ENCODE peak calls at places on chromosomes 11 and 22, in five cellular contexts. G is left lung, P is lung, T is AG10803, X is spleen. W is an unnamed sample.

GRCh38 chr22:48938741-48939140 is 888.9 kb downstream of the BRD1 start:
- DNase-seq in G (no peak), P (no peak), T (no peak), X (no peak), W (no peak)

GRCh38 chr22:48444320-48445112 is 1383.2 kb downstream of the BRD1 start:
- DNase-seq in G (no peak), P (no peak), T (peak; percentile 56), X (peak; percentile 78), W (no peak)

GRCh38 chr22:33421859-33422258 is 363.7 kb upstream of the SYN3 start:
- DNase-seq in G (no peak), P (no peak), T (no peak), X (no peak), W (no peak)

GRCh38 chr11:73991471-73992006 is 8.9 kb upstream of the UCP2 start:
- DNase-seq in G (no peak), P (no peak), T (no peak), X (peak; percentile 58), W (no peak)

GRCh38 chr22:30392661-30393321 is 4.0 kb upstream of the SEC14L2 start:
- DNase-seq in G (peak; percentile 46), P (no peak), T (no peak), X (no peak), W (no peak)

GRCh38 chr11:5258543-5259262 is 4.1 kb upstream of the HBG2 start:
- DNase-seq in G (no peak), P (no peak), T (no peak), X (no peak), W (no peak)

GRCh38 chr22:46848227-46848626 is 85.8 kb downstream of the TBC1D22A start:
- DNase-seq in G (no peak), P (peak; percentile 10), T (no peak), X (no peak), W (peak; percentile 46)

GRCh38 chr11:97722065-97722464 is 1298.7 kb upstream of the CNTN5 start:
- DNase-seq in G (peak; percentile 40), P (no peak), T (no peak), X (no peak), W (peak; percentile 97)

GRCh38 chr11:70669871-70670683 is 271.7 kb downstream of the CTTN start:
- DNase-seq in G (no peak), P (no peak), T (no peak), X (no peak), W (no peak)

GRCh38 chr11:134345237-134345550 is 13.4 kb downstream of the GLB1L2 start:
- DNase-seq in G (no peak), P (no peak), T (no peak), X (no peak), W (no peak)

GRCh38 chr11:128503231-128503991 is 83.9 kb downstream of the ETS1 start:
- DNase-seq in G (no peak), P (no peak), T (peak; percentile 95), X (no peak), W (peak; percentile 89)

GRCh38 chr11:64996710-64997380 is at the start of gene BATF2:
- DNase-seq in G (peak; percentile 84), P (peak; percentile 82), T (peak; percentile 73), X (peak; percentile 91), W (peak; percentile 72)

GRCh38 chr11:36018967-36019596 is 75.2 kb downstream of the LDLRAD3 start:
- DNase-seq in G (no peak), P (no peak), T (no peak), X (no peak), W (no peak)

GRCh38 chr11:129967996-129968395 is 34.6 kb downstream of the PRDM10 start:
- DNase-seq in G (no peak), P (no peak), T (no peak), X (no peak), W (no peak)

GRCh38 chr11:86120807-86121206 is 51.9 kb upstream of the PICALM start:
- DNase-seq in G (no peak), P (no peak), T (no peak), X (no peak), W (no peak)

GRCh38 chr11:112584674-112585073 is 324.0 kb upstream of the PLET1 start:
- DNase-seq in G (no peak), P (no peak), T (no peak), X (no peak), W (peak; percentile 28)

GRCh38 chr11:45392621-45393183 is 106.6 kb upstream of the SYT13 start:
- DNase-seq in G (no peak), P (no peak), T (peak; percentile 20), X (peak; percentile 56), W (no peak)

GRCh38 chr11:111123463-111124398 is 121.8 kb upstream of the POU2AF2 start:
- DNase-seq in G (no peak), P (no peak), T (no peak), X (no peak), W (no peak)

GRCh38 chr11:41978951-41979350 is 519.5 kb upstream of the LRRC4C start:
- DNase-seq in G (no peak), P (no peak), T (no peak), X (no peak), W (no peak)

GRCh38 chr11:76151561-76152085 is 54.7 kb downstream of the WNT11 start:
- DNase-seq in G (no peak), P (no peak), T (no peak), X (no peak), W (no peak)

GRCh38 chr11:86775342-86775741 is 25.0 kb upstream of the PRSS23 start:
- DNase-seq in G (no peak), P (no peak), T (no peak), X (no peak), W (no peak)

GRCh38 chr11:117825538-117826359 is 1.2 kb upstream of the FXYD2 start:
- DNase-seq in G (peak; percentile 9), P (no peak), T (no peak), X (peak; percentile 48), W (no peak)

GRCh38 chr22:43996981-43997265 is 27.2 kb upstream of the PARVB start:
- DNase-seq in G (no peak), P (no peak), T (no peak), X (no peak), W (no peak)

GRCh38 chr11:64003807-64004589 is 17.8 kb downstream of the OTUB1 start:
- DNase-seq in G (no peak), P (no peak), T (no peak), X (peak; percentile 84), W (peak; percentile 23)

GRCh38 chr11:43145653-43146052 is 166.1 kb upstream of the API5 start:
- DNase-seq in G (no peak), P (no peak), T (no peak), X (no peak), W (no peak)

GRCh38 chr11:103222801-103223200 is 113.6 kb downstream of the DYNC2H1 start:
- DNase-seq in G (no peak), P (no peak), T (no peak), X (no peak), W (no peak)
- TF ChIP-seq CTCF in G (no peak), P (no peak), T (no peak), X (no peak), W (no peak)

GRCh38 chr11:1303196-1303821 is 6.1 kb downstream of the TOLLIP start:
- DNase-seq in G (no peak), P (peak; percentile 29), T (no peak), X (peak; percentile 85), W (no peak)

GRCh38 chr11:1305063-1305495 is 4.4 kb downstream of the TOLLIP start:
- DNase-seq in G (no peak), P (no peak), T (no peak), X (peak; percentile 64), W (no peak)

GRCh38 chr11:1305558-1306056 is 3.8 kb downstream of the TOLLIP start:
- DNase-seq in G (no peak), P (no peak), T (no peak), X (peak; percentile 76), W (no peak)

GRCh38 chr11:1303973-1304372 is 5.5 kb downstream of the TOLLIP start:
- DNase-seq in G (peak; percentile 66), P (peak; percentile 36), T (no peak), X (peak; percentile 37), W (peak; percentile 37)

DNA sequence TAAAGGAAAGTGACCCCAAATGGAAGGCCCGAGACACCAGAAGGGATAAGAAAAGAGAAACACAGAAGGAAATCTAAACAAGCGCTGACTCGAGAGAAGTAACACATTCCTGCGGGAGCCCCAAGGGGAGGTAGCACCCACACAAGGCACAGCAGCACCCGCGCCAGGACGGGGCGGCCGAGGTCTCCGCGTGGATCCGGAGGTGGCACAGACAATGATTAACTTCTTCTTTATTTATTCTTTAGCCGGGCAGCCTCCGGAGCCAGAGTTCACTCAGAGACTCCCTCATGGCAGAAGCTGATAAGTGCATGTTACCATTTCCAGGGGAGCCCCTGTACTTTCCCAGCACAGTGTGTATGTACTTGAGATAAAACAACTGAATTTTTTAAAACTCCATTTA is 5.1 kb downstream of the TOLLIP start:
- DNase-seq in G (no peak), P (peak; percentile 27), T (no peak), X (peak; percentile 71), W (no peak)
- H3K4me3 ChIP-seq in G (no peak overlapping the region), P (no peak overlapping the region), T (no peak overlapping the region), X (no peak overlapping the region), W (no peak overlapping the region)

GRCh38 chr11:77776455-77776854 is 44.1 kb downstream of the RSF1 start:
- DNase-seq in G (no peak), P (no peak), T (no peak), X (no peak), W (peak; percentile 40)
- TF ChIP-seq CTCF in G (no peak), P (no peak), T (peak; percentile 45), X (peak; percentile 22), W (no peak)

DNA sequence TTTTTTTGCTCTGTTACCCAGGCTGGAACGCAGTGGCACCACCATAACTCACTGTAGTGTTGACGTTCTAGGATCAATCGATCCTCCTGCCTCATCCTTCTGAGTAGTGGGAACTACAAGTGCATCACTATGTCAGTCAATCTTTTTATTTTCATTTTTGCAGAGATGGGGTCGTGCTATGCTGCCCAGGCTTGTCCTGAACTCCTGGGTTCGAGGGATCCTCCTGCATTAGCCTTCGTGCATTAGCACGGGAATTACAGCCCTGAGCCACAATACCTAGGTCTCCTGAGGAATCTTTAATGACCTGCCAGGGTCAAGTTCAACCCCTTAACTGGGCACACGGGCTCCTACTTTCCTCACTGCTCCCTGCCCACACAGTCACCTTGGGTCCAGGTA is 4.4 kb downstream of the APOL3 start:
- DNase-seq in G (no peak), P (no peak), T (no peak), X (no peak), W (no peak)
- H3K4me3 ChIP-seq in G (peak overlapping the region; percentile 52), P (peak overlapping the region; percentile 39), T (peak overlapping the region; percentile 59), X (peak overlapping the region; percentile 54), W (peak overlapping the region; percentile 51)

DNA sequence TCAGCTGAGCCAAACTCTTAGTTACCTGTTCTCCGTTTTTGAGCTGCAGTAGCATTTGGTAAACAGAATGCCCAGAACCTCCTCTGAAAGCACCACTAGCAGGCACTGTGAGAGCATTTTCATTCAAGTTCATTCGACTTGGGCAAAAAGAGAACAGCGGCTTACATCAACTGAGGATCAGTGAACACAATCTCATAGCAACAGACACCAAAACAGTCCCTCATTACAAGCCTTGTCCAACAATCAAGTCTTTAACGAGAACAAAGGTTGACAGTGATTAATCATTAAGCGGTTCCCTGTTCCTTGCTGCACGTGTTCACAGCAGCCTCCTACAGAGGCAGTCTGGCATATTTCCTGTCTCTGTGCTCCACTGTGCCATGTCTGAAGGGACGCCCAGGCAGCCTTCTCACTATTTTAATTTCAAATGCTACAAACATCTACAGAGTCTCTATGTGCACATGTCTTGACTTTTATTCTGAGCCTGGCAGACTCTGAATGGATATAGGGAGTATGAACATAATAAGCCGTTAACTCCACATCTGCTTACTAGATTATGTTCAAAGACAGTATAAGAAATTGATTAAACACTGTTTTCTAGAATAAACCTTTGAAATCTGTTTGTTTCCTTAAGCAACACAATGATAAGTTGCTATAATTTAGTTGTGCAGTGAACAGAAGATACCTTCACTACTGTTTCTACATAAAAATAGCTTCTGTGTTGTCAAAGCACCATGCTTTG is 88.3 kb upstream of the MTMR2 start:
- DNase-seq in G (peak; percentile 44), P (peak; percentile 32), T (peak; percentile 82), X (peak; percentile 75), W (peak; percentile 89)
- TF ChIP-seq CTCF in G (peak; percentile 31), P (peak; percentile 24), T (peak; percentile 90), X (peak; percentile 34), W (peak; percentile 82)